ENCODE peak calls at places on chromosomes 2 and 18, in ten cellular contexts. T, W, D, Z, K, C, G, R, Y and J are unnamed samples.

GRCh38 chr2:60719331-60719730 is 36.7 kb upstream of the PAPOLG start:
- DNase-seq in T (no peak), W (no peak), D (no peak), Z (no peak), K (no peak), C (no peak), G (no peak), R (no peak), Y (peak; percentile 22), J (no peak)

GRCh38 chr2:39547811-39548719 is 111.0 kb upstream of the MAP4K3 start:
- DNase-seq in T (no peak), W (no peak), D (no peak), Z (no peak), K (no peak), C (no peak), G (no peak), R (no peak), Y (no peak), J (no peak)

GRCh38 chr2:121561617-121562268 is 31.1 kb downstream of the RNU4ATAC start:
- DNase-seq in T (no peak), W (no peak), D (no peak), Z (no peak), K (no peak), C (no peak), G (no peak), R (no peak), Y (no peak), J (no peak)

GRCh38 chr18:49845629-49846252 is 32.4 kb upstream of the ACAA2 start:
- DNase-seq in T (peak; percentile 46), W (no peak), D (no peak), Z (no peak), K (no peak), C (no peak), G (no peak), R (no peak), Y (no peak), J (no peak)

GRCh38 chr2:169923977-169924376 is 96.7 kb downstream of the UBR3 start:
- DNase-seq in T (no peak), W (no peak), D (no peak), Z (no peak), K (no peak), C (no peak), G (no peak), R (no peak), Y (no peak), J (no peak)

GRCh38 chr2:219059725-219060682 is 717 bp downstream of the IHH start:
- DNase-seq in T (peak; percentile 74), W (no peak), D (no peak), Z (no peak), K (peak; percentile 54), C (no peak), G (peak; percentile 37), R (no peak), Y (no peak), J (no peak)

GRCh38 chr2:69546646-69547045 is 96.9 kb downstream of the AAK1 start:
- DNase-seq in T (no peak), W (no peak), D (no peak), Z (no peak), K (no peak), C (no peak), G (no peak), R (no peak), Y (no peak), J (no peak)

GRCh38 chr18:52339891-52340371 is at the start of gene DCC:
- DNase-seq in T (peak; percentile 68), W (peak; percentile 37), D (no peak), Z (no peak), K (peak; percentile 82), C (no peak), G (peak; percentile 34), R (no peak), Y (peak; percentile 19), J (no peak)

GRCh38 chr2:219430633-219431615 is 3.7 kb upstream of the SPEG start:
- DNase-seq in T (peak; percentile 89), W (no peak), D (peak; percentile 82), Z (no peak), K (peak; percentile 29), C (no peak), G (no peak), R (no peak), Y (no peak), J (no peak)

GRCh38 chr18:45845410-45845809 is 19.9 kb downstream of the SIGLEC15 start:
- DNase-seq in T (no peak), W (no peak), D (no peak), Z (no peak), K (no peak), C (no peak), G (no peak), R (no peak), Y (no peak), J (no peak)

GRCh38 chr2:620456-621302 is 56.5 kb downstream of the TMEM18 start:
- DNase-seq in T (peak; percentile 32), W (peak; percentile 13), D (no peak), Z (no peak), K (no peak), C (no peak), G (no peak), R (no peak), Y (no peak), J (no peak)

GRCh38 chr18:3264362-3264761 is 2.4 kb downstream of the MYL12B start:
- DNase-seq in T (no peak), W (no peak), D (no peak), Z (no peak), K (no peak), C (no peak), G (peak; percentile 35), R (no peak), Y (no peak), J (no peak)

DNA sequence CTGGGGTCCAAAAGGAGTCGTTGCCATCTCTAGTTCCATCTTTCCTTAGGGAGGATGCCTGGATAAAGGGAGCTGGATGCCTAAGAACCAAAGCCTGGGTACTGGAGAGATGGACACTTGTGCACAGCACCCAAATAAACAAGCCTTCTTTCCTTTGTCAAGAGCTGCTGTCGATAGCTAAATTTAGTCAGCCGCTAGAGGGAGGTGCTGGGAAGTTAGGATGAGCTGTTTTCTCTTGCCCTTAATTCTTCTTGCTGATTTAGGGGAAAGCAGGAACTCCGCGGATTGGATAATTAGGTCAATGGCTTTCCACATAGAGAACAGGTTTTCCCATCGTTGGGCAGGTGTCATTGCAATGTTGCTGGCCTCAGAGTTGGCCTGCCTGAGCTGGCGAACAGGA is 30.9 kb upstream of the SERPINB12 start:
- DNase-seq in T (peak; percentile 23), W (no peak), D (no peak), Z (no peak), K (peak; percentile 94), C (peak; percentile 82), G (no peak), R (no peak), Y (peak; percentile 22), J (no peak)
- TF ChIP-seq CTCF in T (peak; percentile 67), W (peak; percentile 22), D (peak; percentile 26), Z (no peak), K (peak; percentile 76), C (peak; percentile 85), G (no peak), R (no peak), Y (no peak), J (no peak)

DNA sequence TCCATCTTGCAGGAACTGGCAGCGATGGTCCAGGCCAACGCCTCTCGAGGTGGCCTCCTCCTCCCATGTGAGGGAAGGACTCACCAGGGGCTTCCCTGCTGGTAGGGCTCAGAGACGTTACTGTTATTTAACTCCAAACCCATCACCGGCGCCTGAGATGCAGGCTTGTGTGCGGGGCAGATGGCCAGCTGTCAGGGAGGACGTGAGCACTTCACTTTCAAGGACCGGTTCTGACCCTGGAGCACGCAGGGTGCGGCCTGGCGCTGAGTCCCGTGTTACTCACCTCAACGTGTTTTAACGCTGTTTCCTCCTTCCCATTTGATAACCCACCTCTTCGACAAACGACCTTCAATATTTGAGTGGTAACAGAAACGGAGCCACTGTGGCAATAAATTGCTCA is 350.2 kb downstream of the ZNF516 start:
- DNase-seq in T (no peak), W (no peak), D (no peak), Z (no peak), K (no peak), C (no peak), G (no peak), R (no peak), Y (no peak), J (no peak)
- TF ChIP-seq POLR2AphosphoS5 in T (no peak), W (no peak), D (no peak), Z (no peak), K (no peak), C (no peak), G (no peak), R (no peak), Y (no peak), J (peak; percentile 33)

GRCh38 chr2:109516445-109517117 is 97.2 kb downstream of the SEPTIN10 start:
- DNase-seq in T (peak; percentile 67), W (peak; percentile 44), D (no peak), Z (no peak), K (peak; percentile 87), C (peak; percentile 33), G (peak; percentile 49), R (no peak), Y (no peak), J (no peak)
- TF ChIP-seq CTCF in T (peak; percentile 64), W (peak; percentile 19), D (peak; percentile 32), Z (peak; percentile 51), K (peak; percentile 97), C (peak; percentile 93), G (peak; percentile 72), R (no peak), Y (no peak), J (no peak)

GRCh38 chr2:215712850-215713230 is 277.0 kb upstream of the FN1 start:
- DNase-seq in T (no peak), W (no peak), D (no peak), Z (no peak), K (no peak), C (no peak), G (no peak), R (no peak), Y (no peak), J (no peak)

GRCh38 chr2:215712219-215712849 is 276.5 kb upstream of the FN1 start:
- DNase-seq in T (no peak), W (no peak), D (no peak), Z (no peak), K (no peak), C (no peak), G (no peak), R (no peak), Y (no peak), J (no peak)

GRCh38 chr2:215713393-215713792 is 277.5 kb upstream of the FN1 start:
- DNase-seq in T (no peak), W (no peak), D (no peak), Z (no peak), K (no peak), C (no peak), G (no peak), R (no peak), Y (no peak), J (no peak)

GRCh38 chr2:215707608-215708007 is 271.7 kb upstream of the FN1 start:
- DNase-seq in T (no peak), W (no peak), D (no peak), Z (no peak), K (no peak), C (no peak), G (no peak), R (no peak), Y (no peak), J (no peak)

DNA sequence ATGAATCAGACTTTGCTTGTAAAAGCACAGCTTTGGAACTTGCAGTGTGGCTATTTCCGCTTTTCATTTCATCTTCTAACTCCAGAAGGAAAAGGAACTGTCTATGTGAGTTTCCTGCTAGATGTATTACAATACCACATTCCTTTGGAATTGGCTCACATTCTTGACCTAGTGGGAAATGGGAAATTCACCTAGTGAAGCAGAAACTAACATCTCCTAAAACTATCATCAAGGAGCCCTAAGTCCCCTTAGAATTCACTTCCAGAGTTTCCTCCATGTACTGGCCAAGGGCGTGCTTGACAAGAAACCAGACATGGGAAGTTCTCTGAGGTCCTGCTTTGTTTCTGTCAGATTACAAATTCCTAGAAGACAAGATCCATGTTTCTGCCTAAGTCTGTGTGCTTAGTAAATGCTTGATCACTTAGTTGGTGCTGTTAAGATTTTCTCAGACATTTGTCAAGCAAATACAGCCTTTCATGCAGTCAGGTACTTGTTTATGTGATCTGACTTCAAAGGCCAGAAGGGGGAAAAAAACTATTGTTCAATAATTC is 275.7 kb upstream of the FN1 start:
- DNase-seq in T (no peak), W (no peak), D (no peak), Z (no peak), K (peak; percentile 19), C (no peak), G (no peak), R (no peak), Y (no peak), J (no peak)
- TF ChIP-seq POLR2AphosphoS5 in T (no peak), W (no peak), D (peak; percentile 35), Z (no peak), K (no peak), C (no peak), G (no peak), R (no peak), Y (no peak), J (no peak)